ENCODE peak calls at places on chromosomes 5 and 9, in four cellular contexts. B, F, E and J are unnamed samples.

GRCh38 chr9:133524679-133525228 is at the start of gene MYMK:
- DNase-seq in B (no peak), F (no peak), E (no peak), J (no peak)

GRCh38 chr5:1747079-1747802 is 52.4 kb downstream of the MRPL36 start:
- DNase-seq in B (no peak), F (no peak), E (no peak), J (no peak)

GRCh38 chr5:179608131-179608581 is 15.3 kb downstream of the HNRNPH1 start:
- DNase-seq in B (no peak), F (no peak), E (no peak), J (no peak)

GRCh38 chr5:72600401-72600981 is 93.3 kb upstream of the ZNF366 start:
- DNase-seq in B (no peak), F (no peak), E (no peak), J (no peak)

GRCh38 chr5:89513299-89514044 is 630.5 kb upstream of the MEF2C start:
- DNase-seq in B (no peak), F (no peak), E (no peak), J (no peak)

GRCh38 chr9:126613656-126614055 is at the start of gene LMX1B:
- DNase-seq in B (peak), F (peak), E (peak), J (peak)

GRCh38 chr5:172078726-172079345 is 72.4 kb upstream of the FBXW11 start:
- DNase-seq in B (no peak), F (no peak), E (no peak), J (no peak)

GRCh38 chr9:134689320-134690181 is 47.9 kb downstream of the COL5A1 start:
- DNase-seq in B (peak), F (peak), E (peak), J (no peak)

GRCh38 chr9:72480931-72481330 is 40.5 kb upstream of the TMC1 start:
- DNase-seq in B (no peak), F (no peak), E (no peak), J (no peak)

GRCh38 chr9:132671620-132672412 is 1.6 kb downstream of the GTF3C4 start:
- DNase-seq in B (no peak), F (no peak), E (no peak), J (no peak)

GRCh38 chr9:127980056-127980705 is 608 bp downstream of the EEIG1 start:
- DNase-seq in B (peak), F (peak), E (peak), J (no peak)

GRCh38 chr9:81833563-81834345 is 94.5 kb upstream of the SPATA31D4 start:
- DNase-seq in B (no peak), F (no peak), E (no peak), J (no peak)

GRCh38 chr5:107532182-107532878 is 138.4 kb downstream of the EFNA5 start:
- DNase-seq in B (no peak), F (no peak), E (no peak), J (no peak)

GRCh38 chr9:114655689-114656088 is 1.9 kb downstream of the TEX53 start:
- DNase-seq in B (no peak), F (no peak), E (no peak), J (no peak)

GRCh38 chr9:90086076-90086475 is 481.3 kb downstream of the GADD45G start:
- DNase-seq in B (peak), F (no peak), E (peak), J (no peak)

GRCh38 chr5:149268928-149269557 is 2.6 kb upstream of the AFAP1L1 start:
- DNase-seq in B (peak), F (no peak), E (no peak), J (no peak)

GRCh38 chr9:33297455-33297854 is 7.1 kb downstream of the NFX1 start:
- DNase-seq in B (no peak), F (no peak), E (no peak), J (no peak)

GRCh38 chr5:402615-403359 is 40.2 kb upstream of the EXOC3 start:
- DNase-seq in B (no peak), F (no peak), E (no peak), J (no peak)

GRCh38 chr5:56190500-56190899 is 42.6 kb downstream of the ANKRD55 start:
- DNase-seq in B (no peak), F (no peak), E (no peak), J (no peak)

GRCh38 chr9:90003046-90003355 is 398.2 kb downstream of the GADD45G start:
- DNase-seq in B (no peak), F (peak), E (no peak), J (peak)

GRCh38 chr9:75186767-75187380 is 98.6 kb downstream of the OSTF1 start:
- DNase-seq in B (peak), F (no peak), E (no peak), J (no peak)

GRCh38 chr9:105403552-105404246 is 44.1 kb upstream of the FSD1L start:
- DNase-seq in B (peak), F (no peak), E (no peak), J (no peak)

GRCh38 chr5:54834121-54834842 is 151.1 kb downstream of the ESM1 start:
- DNase-seq in B (no peak), F (no peak), E (no peak), J (no peak)

GRCh38 chr5:150318613-150319483 is 16.1 kb upstream of the ARSI start:
- DNase-seq in B (no peak), F (no peak), E (no peak), J (no peak)

GRCh38 chr5:170254056-170254455 is 21.3 kb downstream of the C5orf58 start:
- DNase-seq in B (peak), F (peak), E (no peak), J (peak)

GRCh38 chr9:98658965-98659364 is 49.8 kb downstream of the GABBR2 start:
- DNase-seq in B (no peak), F (no peak), E (no peak), J (no peak)

GRCh38 chr9:69045821-69046220 is 10.3 kb downstream of the FXN start:
- DNase-seq in B (no peak), F (no peak), E (no peak), J (no peak)

GRCh38 chr9:88251903-88252302 is 113.6 kb upstream of the SPATA31C2 start:
- DNase-seq in B (no peak), F (no peak), E (no peak), J (no peak)

GRCh38 chr5:52870448-52870847 is 82.7 kb downstream of the ITGA1 start:
- DNase-seq in B (no peak), F (no peak), E (no peak), J (no peak)

GRCh38 chr9:899440-900184 is 58.1 kb downstream of the DMRT1 start:
- DNase-seq in B (peak), F (peak), E (no peak), J (peak)

GRCh38 chr9:83062653-83063527 is at the start of gene RASEF:
- DNase-seq in B (peak), F (peak), E (no peak), J (peak)

GRCh38 chr9:83062011-83062652 is 810 bp downstream of the RASEF start:
- DNase-seq in B (peak), F (peak), E (no peak), J (peak)

GRCh38 chr9:83059417-83059816 is 3.5 kb downstream of the RASEF start:
- DNase-seq in B (no peak), F (no peak), E (no peak), J (no peak)

GRCh38 chr9:83061036-83061435 is 1.9 kb downstream of the RASEF start:
- DNase-seq in B (no peak), F (no peak), E (no peak), J (no peak)

DNA sequence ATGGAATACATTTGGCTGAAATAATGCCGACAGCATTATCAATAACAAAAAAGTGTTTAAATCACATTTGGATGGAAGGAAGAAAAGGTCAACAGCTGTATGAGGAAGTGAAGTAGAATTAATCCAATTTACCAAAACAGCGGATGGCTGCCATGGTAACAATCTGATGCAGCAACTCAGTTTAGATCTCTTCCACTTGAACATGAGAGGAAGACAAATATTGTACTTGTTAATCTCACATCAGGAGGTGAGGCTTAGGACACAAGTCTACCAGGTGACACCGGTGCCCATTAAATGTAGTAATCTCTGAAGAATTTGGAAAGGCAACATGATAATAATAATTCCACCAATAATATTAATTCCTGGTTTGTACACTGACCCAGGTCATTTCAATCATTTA is 2.4 kb downstream of the RASEF start:
- DNase-seq in B (no peak), F (no peak), E (no peak), J (peak)
- H3K4me3 ChIP-seq in B (no peak), F (peak), E (no peak), J (peak)

GRCh38 chr9:129422843-129423700 is 197.8 kb downstream of the C9orf50 start:
- DNase-seq in B (no peak), F (no peak), E (no peak), J (no peak)
- H3K4me3 ChIP-seq in B (no peak), F (no peak), E (no peak), J (no peak)

DNA sequence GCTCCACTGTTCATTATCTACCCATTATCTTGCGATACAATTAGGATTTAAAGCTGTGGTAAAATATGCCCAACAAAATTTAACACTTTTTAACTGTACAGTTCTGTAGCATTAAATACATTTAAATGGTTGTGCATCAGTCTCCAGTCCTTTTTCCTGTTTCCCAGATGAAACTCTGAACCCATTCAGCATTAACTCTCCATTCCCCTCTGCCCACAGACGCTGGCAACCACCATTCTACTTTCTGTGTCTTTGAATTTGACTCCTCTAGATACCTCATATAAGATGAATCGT is 2.9 kb upstream of the TRIM7 start:
- DNase-seq in B (no peak), F (no peak), E (no peak), J (no peak)
- H3K4me3 ChIP-seq in B (no peak), F (no peak), E (peak), J (peak)

DNA sequence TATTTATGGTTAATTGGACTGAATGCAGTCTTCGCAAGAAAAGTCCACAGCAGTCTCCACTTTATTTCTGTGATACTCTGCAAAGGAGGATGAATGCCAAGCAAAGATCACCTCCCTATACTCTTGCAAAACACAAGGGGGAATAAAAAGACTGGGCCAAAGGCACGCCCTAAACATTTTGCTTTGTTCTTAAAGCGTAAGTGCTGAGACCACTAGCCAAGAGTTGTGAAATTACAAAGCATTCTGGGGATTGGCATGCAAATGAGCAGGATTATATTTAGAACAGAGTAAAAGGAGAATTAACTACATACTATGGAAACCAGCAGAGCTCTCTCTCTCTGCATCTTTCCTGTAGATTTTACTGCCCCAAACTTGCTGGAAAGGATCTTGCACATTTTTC is 54.5 kb downstream of the DPYSL3 start:
- DNase-seq in B (peak), F (no peak), E (peak), J (no peak)
- H3K4me3 ChIP-seq in B (peak), F (no peak), E (no peak), J (no peak)